ENCODE peak calls at places on chromosomes 5 and 9, in four cellular contexts. I is GM12878, G is HepG2, T is K562. Z is an unnamed sample.

GRCh38 chr5:122673343-122673742 is 101.5 kb upstream of the SNX2 start:
- DNase-seq in T (no peak), G (no peak), I (no peak), Z (no peak)

GRCh38 chr5:145946112-145946861 is 9.9 kb downstream of the SH3RF2 start:
- DNase-seq in T (peak; percentile 7), G (peak; percentile 77), I (peak; percentile 27), Z (no peak)

GRCh38 chr5:66247176-66247960 is 103.3 kb downstream of the SREK1 start:
- DNase-seq in G (peak; percentile 7), I (no peak), T (no peak), Z (no peak)

GRCh38 chr9:134054891-134055811 is 12.7 kb downstream of the BRD3 start:
- DNase-seq in G (no peak), I (no peak), T (no peak), Z (no peak)

GRCh38 chr9:135095470-135096407 is 8.3 kb downstream of the OLFM1 start:
- DNase-seq in T (no peak), G (no peak), I (no peak), Z (no peak)

GRCh38 chr5:129361441-129362025 is 98.6 kb upstream of the ADAMTS19 start:
- DNase-seq in G (no peak), I (no peak), T (no peak), Z (no peak)

GRCh38 chr5:55096860-55097259 is 5.6 kb upstream of the GZMA start:
- DNase-seq in I (no peak), T (no peak), G (no peak), Z (no peak)

GRCh38 chr9:122904466-122904822 is 715 bp downstream of the RC3H2 start:
- DNase-seq in T (peak; percentile 48), I (no peak), G (peak; percentile 43), Z (peak; percentile 27)

GRCh38 chr5:123444016-123444415 is 20.8 kb upstream of the CEP120 start:
- DNase-seq in G (no peak), I (no peak), T (no peak), Z (no peak)

GRCh38 chr9:137294091-137294683 is 7.9 kb downstream of the NRARP start:
- DNase-seq in G (peak; percentile 80), T (peak; percentile 82), I (no peak), Z (peak; percentile 64)

GRCh38 chr9:95887926-95888497 is 12.5 kb downstream of the ERCC6L2 start:
- DNase-seq in G (no peak), I (no peak), T (no peak), Z (no peak)

GRCh38 chr9:19642256-19642655 is 146.6 kb downstream of the SLC24A2 start:
- DNase-seq in T (no peak), G (peak; percentile 2), I (no peak), Z (no peak)

GRCh38 chr5:90940227-90940995 is 381.8 kb downstream of the ADGRV1 start:
- DNase-seq in I (peak; percentile 73), G (no peak), T (no peak), Z (peak; percentile 24)

GRCh38 chr5:55030676-55031445 is 6.8 kb downstream of the GZMK start:
- DNase-seq in G (no peak), I (no peak), T (no peak), Z (no peak)

GRCh38 chr9:124629600-124629999 is 122.4 kb upstream of the NR5A1 start:
- DNase-seq in T (no peak), G (no peak), I (no peak), Z (no peak)

GRCh38 chr5:103927739-103928138 is 365.1 kb upstream of the NUDT12 start:
- DNase-seq in T (no peak), G (no peak), I (no peak), Z (no peak)

GRCh38 chr9:69030851-69031645 is 4.5 kb upstream of the FXN start:
- DNase-seq in G (no peak), T (no peak), I (no peak), Z (no peak)

GRCh38 chr5:170440771-170441370 is 51.7 kb upstream of the KCNMB1 start:
- DNase-seq in I (no peak), T (no peak), G (no peak), Z (no peak)

GRCh38 chr5:75681125-75681830 is 36.0 kb downstream of the POC5 start:
- DNase-seq in I (no peak), G (peak; percentile 28), T (no peak), Z (peak; percentile 15)

GRCh38 chr9:114805670-114806551 is at the start of gene TNFSF15:
- DNase-seq in T (no peak), G (peak; percentile 49), I (peak; percentile 43), Z (no peak)

GRCh38 chr5:131229623-131230022 is 34.2 kb upstream of the CDC42SE2 start:
- DNase-seq in I (no peak), G (no peak), T (no peak), Z (no peak)

GRCh38 chr9:95515272-95516113 is 1.3 kb downstream of the PTCH1 start:
- DNase-seq in T (peak; percentile 47), I (no peak), G (no peak), Z (peak; percentile 53)

GRCh38 chr5:73448072-73448432 is 525 bp downstream of the FOXD1 start:
- DNase-seq in I (no peak), T (no peak), G (no peak), Z (no peak)

GRCh38 chr9:136994885-136995224 is 1.5 kb downstream of the CLIC3 start:
- DNase-seq in I (no peak), G (no peak), T (no peak), Z (no peak)

GRCh38 chr5:9388941-9389674 is 156.8 kb downstream of the SEMA5A start:
- DNase-seq in T (no peak), G (no peak), I (no peak), Z (no peak)

GRCh38 chr5:65356274-65356673 is 125.4 kb downstream of the ADAMTS6 start:
- DNase-seq in T (no peak), G (no peak), I (no peak), Z (no peak)

GRCh38 chr5:31487510-31487909 is 44.4 kb downstream of the DROSHA start:
- DNase-seq in T (no peak), I (no peak), G (no peak), Z (no peak)

GRCh38 chr9:83940590-83941303 is 19.5 kb upstream of the KIF27 start:
- DNase-seq in T (no peak), G (no peak), I (no peak), Z (no peak)

GRCh38 chr5:141875795-141876627 is 2.2 kb downstream of the PCDH1 start:
- DNase-seq in T (peak; percentile 90), I (no peak), G (no peak), Z (peak; percentile 39)

GRCh38 chr5:159061186-159061796 is 38.4 kb downstream of the EBF1 start:
- DNase-seq in I (no peak), T (peak; percentile 11), G (no peak), Z (peak; percentile 25)

GRCh38 chr9:136644343-136644592 is 18.4 kb upstream of the EGFL7 start:
- DNase-seq in G (no peak), T (no peak), I (no peak), Z (no peak)

GRCh38 chr9:71743217-71743705 is 25.1 kb downstream of the CEMIP2 start:
- DNase-seq in T (no peak), G (no peak), I (no peak), Z (no peak)

GRCh38 chr5:91538179-91538578 is 155.1 kb upstream of the ARRDC3 start:
- DNase-seq in T (no peak), G (no peak), I (no peak), Z (no peak)

GRCh38 chr5:111384220-111384619 is 128.1 kb downstream of the STARD4 start:
- DNase-seq in T (no peak), I (no peak), G (no peak), Z (no peak)

GRCh38 chr5:3843691-3844090 is 248.1 kb downstream of the IRX1 start:
- DNase-seq in I (no peak), G (no peak), T (no peak), Z (no peak)

GRCh38 chr9:128153947-128154695 is 4.9 kb downstream of the LCN2 start:
- DNase-seq in G (no peak), I (no peak), T (peak; percentile 26), Z (no peak)

GRCh38 chr5:160471761-160472160 is 50.1 kb downstream of the PTTG1 start:
- DNase-seq in I (no peak), T (no peak), G (no peak), Z (no peak)

GRCh38 chr9:130466537-130467217 is 21.9 kb downstream of the ASS1 start:
- DNase-seq in G (no peak), I (no peak), T (no peak), Z (no peak)

GRCh38 chr9:89080193-89080592 is 88.9 kb downstream of the S1PR3 start:
- DNase-seq in G (no peak), T (no peak), I (no peak), Z (no peak)

GRCh38 chr5:179558912-179559279 is 8.5 kb downstream of the RUFY1 start:
- DNase-seq in I (no peak), T (no peak), G (peak; percentile 39), Z (peak; percentile 48)
- TF ChIP-seq SP1 in I (no peak), T (no peak), G (no peak), Z (no peak)

DNA sequence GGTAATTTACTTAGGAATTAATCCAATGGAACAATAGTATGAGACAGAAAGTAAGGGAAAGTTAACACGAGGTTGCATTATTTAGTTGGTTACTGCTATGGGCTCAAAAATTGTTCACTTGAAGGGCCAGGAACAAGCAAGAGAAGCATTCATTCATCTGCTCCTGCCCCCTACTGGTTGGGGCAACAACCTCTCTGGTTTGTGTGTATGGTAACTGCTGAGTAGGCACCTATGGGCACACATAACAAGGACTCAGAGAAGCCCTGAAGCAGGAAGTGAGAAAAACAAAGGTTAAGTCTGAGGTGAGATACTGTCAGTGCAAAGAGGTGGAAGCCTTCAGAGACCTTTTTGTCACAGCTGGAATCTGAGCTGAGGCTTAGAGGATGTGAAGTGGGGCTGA is 34.4 kb upstream of the RANBP6 start:
- DNase-seq in G (peak; percentile 30), I (peak; percentile 48), T (peak; percentile 11), Z (peak; percentile 6)
- TF ChIP-seq TARDBP in G (no peak), I (no peak), T (no peak), Z (no peak)

GRCh38 chr5:33726422-33727165 is 165.2 kb downstream of the ADAMTS12 start:
- DNase-seq in G (no peak), I (no peak), T (no peak), Z (no peak)

GRCh38 chr5:33721491-33722245 is 170.1 kb downstream of the ADAMTS12 start:
- DNase-seq in T (no peak), I (no peak), G (no peak), Z (no peak)

DNA sequence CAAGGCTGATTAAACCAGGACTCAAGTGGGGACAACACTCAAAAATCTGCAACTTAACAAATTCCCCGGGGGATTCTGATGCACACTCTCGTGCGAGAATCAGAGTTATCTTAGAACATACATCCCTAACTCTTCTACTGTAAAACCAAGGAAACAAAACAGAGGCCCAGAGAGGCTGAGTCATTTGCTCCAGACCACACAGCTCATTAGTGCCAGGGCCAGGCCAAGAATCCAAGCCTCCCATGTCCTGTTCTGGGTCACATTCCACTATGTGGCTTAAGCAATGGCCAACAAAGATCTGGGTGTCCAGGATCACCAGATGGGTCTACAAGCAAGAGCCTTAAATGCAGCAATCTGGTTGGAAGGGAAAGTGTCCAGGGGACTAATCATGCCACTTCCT is 165.9 kb downstream of the ADAMTS12 start:
- DNase-seq in I (no peak), T (no peak), G (no peak), Z (no peak)
- TF ChIP-seq SP1 in I (no peak), T (no peak), G (no peak), Z (no peak)

GRCh38 chr9:28542928-28543327 is 969.6 kb upstream of the C9orf72 start:
- DNase-seq in T (no peak), I (no peak), G (no peak), Z (no peak)
- TF ChIP-seq TARDBP in T (no peak), I (no peak), G (no peak), Z (no peak)

Z was measured in HEK293T.